ENCODE peak calls at places on chromosomes 5 and 9, in four cellular contexts. V, I, L and U are unnamed samples.
A peak's percentile ranks its signal among the peaks of the same experiment; 100 is the strongest.

GRCh38 chr5:180525363-180525762 is 31.2 kb downstream of the CNOT6 start:
- DNase-seq in V (no peak), I (no peak), L (no peak), U (no peak)

GRCh38 chr5:74665246-74665645 is 19.8 kb upstream of the HEXB start:
- DNase-seq in V (no peak), I (no peak), L (no peak), U (no peak)

GRCh38 chr9:129081388-129081889 is 528 bp downstream of the DOLPP1 start:
- DNase-seq in V (no peak), I (peak; percentile 85), L (no peak), U (no peak)

GRCh38 chr5:15501057-15501791 is 1.2 kb downstream of the FBXL7 start:
- DNase-seq in V (no peak), I (peak; percentile 90), L (peak; percentile 28), U (no peak)

GRCh38 chr5:33509036-33509435 is 68.3 kb downstream of the TARS1 start:
- DNase-seq in V (no peak), I (no peak), L (no peak), U (no peak)

GRCh38 chr9:134434896-134435506 is 108.7 kb downstream of the RXRA start:
- DNase-seq in V (no peak), I (no peak), L (peak; percentile 95), U (no peak)

GRCh38 chr5:118796081-118796480 is 192.3 kb downstream of the DTWD2 start:
- DNase-seq in V (no peak), I (no peak), L (no peak), U (no peak)

GRCh38 chr9:86176468-86176867 is 77.1 kb upstream of the GOLM1 start:
- DNase-seq in V (no peak), I (no peak), L (no peak), U (no peak)

GRCh38 chr9:73135394-73135793 is 16.3 kb upstream of the ANXA1 start:
- DNase-seq in V (no peak), I (no peak), L (no peak), U (no peak)

GRCh38 chr5:88881566-88881965 is 1.4 kb downstream of the MEF2C start:
- DNase-seq in V (no peak), I (peak; percentile 78), L (no peak), U (no peak)